ENCODE peak calls at places on chromosomes 5 and 9, in nine cellular contexts. C is NAMALWA; O is spleen; A is ureter; F is T1000; R is stimulated activated CD4-positive, alpha-beta T cell treated with anti-CD3 and anti-CD28 coated beads, TNF-alpha, amount 100 ng/mL, for 4 hours; J is activated CD8-positive, alpha-beta memory T cell treated with anti-CD3 and anti-CD28 coated beads for 24 hours; K is GM12891; E is stimulated activated CD8-positive, alpha-beta memory T cell treated with anti-CD3 and anti-CD28 coated beads, Interleukin-2, amount 100 ng/mL, for 48 hours. M is an unnamed sample.

GRCh38 chr5:169067641-169068316 is 233.2 kb downstream of the SLIT3 start:
- DNase-seq in C (no peak), J (no peak), K (no peak), E (no peak), F (no peak), R (no peak), O (no peak), A (no peak), M (no peak)

GRCh38 chr5:110054240-110054639 is 364.5 kb downstream of the MAN2A1 start:
- DNase-seq in K (no peak), J (peak), A (peak), O (no peak), R (peak), C (peak), F (peak), E (peak), M (no peak)

GRCh38 chr9:129235931-129236331 is 57.9 kb upstream of the IER5L start:
- DNase-seq in C (peak), O (peak), R (no peak), J (peak), K (peak), E (peak), A (no peak), F (no peak), M (no peak)

GRCh38 chr9:131405858-131406566 is 12.1 kb downstream of the PRRC2B start:
- DNase-seq in O (no peak), C (no peak), J (no peak), K (no peak), R (no peak), F (no peak), A (no peak), E (no peak), M (no peak)

GRCh38 chr9:34124103-34124502 is 2.4 kb downstream of the DCAF12 start:
- DNase-seq in F (no peak), C (no peak), R (no peak), O (peak), K (no peak), A (no peak), J (no peak), E (no peak), M (no peak)

GRCh38 chr5:9474241-9475002 is 71.5 kb downstream of the SEMA5A start:
- DNase-seq in A (no peak), R (no peak), C (no peak), E (no peak), K (no peak), O (no peak), J (no peak), F (no peak), M (no peak)

GRCh38 chr9:136116360-136117098 is 2.1 kb downstream of the TMEM250 start:
- DNase-seq in K (no peak), J (no peak), R (no peak), A (no peak), C (no peak), F (no peak), O (no peak), E (no peak), M (no peak)

GRCh38 chr5:126777257-126777973 is 479 bp downstream of the LMNB1 start:
- DNase-seq in J (no peak), E (peak), A (peak), C (peak), F (peak), K (no peak), R (peak), O (peak), M (no peak)

GRCh38 chr9:17882801-17883200 is 303.9 kb downstream of the SH3GL2 start:
- DNase-seq in K (no peak), F (no peak), C (no peak), R (no peak), J (no peak), E (no peak), O (no peak), A (no peak), M (no peak)

GRCh38 chr5:119470851-119471451 is 18.7 kb downstream of the HSD17B4 start:
- DNase-seq in K (no peak), F (no peak), A (no peak), R (no peak), E (no peak), C (peak), O (no peak), J (no peak), M (no peak)

GRCh38 chr5:150059623-150060022 is 26.7 kb downstream of the CSF1R start:
- DNase-seq in E (no peak), O (no peak), F (no peak), C (no peak), K (no peak), R (no peak), A (no peak), J (no peak), M (no peak)

GRCh38 chr5:96796434-96796833 is 11.3 kb downstream of the ERAP1 start:
- DNase-seq in R (no peak), O (no peak), E (no peak), K (no peak), C (no peak), J (no peak), F (no peak), A (no peak), M (no peak)

M was measured in D721Med.